ENCODE peak calls at places on chromosome 14, in four cellular contexts. One of them, this sample, is unnamed.

GRCh38 chr14:101241807-101242278 is 319.5 kb upstream of the DIO3 start:
- DNase-seq in EL: peak
- DNase-seq in activated naive CD4-positive, alpha-beta T cell: no peak
- DNase-seq in Daoy: peak
- DNase-seq in this sample: no peak

GRCh38 chr14:101349108-101349507 is 212.2 kb upstream of the DIO3 start:
- DNase-seq in EL: no peak
- DNase-seq in Daoy: no peak
- DNase-seq in activated naive CD4-positive, alpha-beta T cell: no peak
- DNase-seq in this sample: no peak

GRCh38 chr14:66140213-66140918 is 345.8 kb upstream of the CCDC196 start:
- DNase-seq in activated naive CD4-positive, alpha-beta T cell: no peak
- DNase-seq in EL: no peak
- DNase-seq in Daoy: no peak
- DNase-seq in this sample: no peak

GRCh38 chr14:44846232-44846824 is 115.4 kb downstream of the KLHL28 start:
- DNase-seq in activated naive CD4-positive, alpha-beta T cell: no peak
- DNase-seq in Daoy: peak
- DNase-seq in EL: peak
- DNase-seq in this sample: no peak

GRCh38 chr14:90943367-90943766 is 117.1 kb downstream of the RPS6KA5 start:
- DNase-seq in activated naive CD4-positive, alpha-beta T cell: no peak
- DNase-seq in EL: no peak
- DNase-seq in Daoy: no peak
- DNase-seq in this sample: no peak

GRCh38 chr14:97726661-97727060 is 929.5 kb downstream of the VRK1 start:
- DNase-seq in EL: no peak
- DNase-seq in Daoy: no peak
- DNase-seq in activated naive CD4-positive, alpha-beta T cell: no peak
- DNase-seq in this sample: no peak

GRCh38 chr14:103894723-103895059 is 33.6 kb upstream of the TDRD9 start:
- DNase-seq in EL: no peak
- DNase-seq in activated naive CD4-positive, alpha-beta T cell: no peak
- DNase-seq in Daoy: no peak
- DNase-seq in this sample: peak

GRCh38 chr14:45085004-45085403 is 1.1 kb downstream of the PRPF39 start:
- DNase-seq in EL: peak
- DNase-seq in activated naive CD4-positive, alpha-beta T cell: no peak
- DNase-seq in Daoy: no peak
- DNase-seq in this sample: no peak

GRCh38 chr14:81303258-81303935 is 82.6 kb upstream of the GTF2A1 start:
- DNase-seq in Daoy: peak
- DNase-seq in EL: no peak
- DNase-seq in activated naive CD4-positive, alpha-beta T cell: no peak
- DNase-seq in this sample: no peak

GRCh38 chr14:99726538-99727095 is 42.5 kb downstream of the CYP46A1 start:
- DNase-seq in activated naive CD4-positive, alpha-beta T cell: no peak
- DNase-seq in EL: no peak
- DNase-seq in Daoy: peak
- DNase-seq in this sample: peak

GRCh38 chr14:62209287-62209899 is 447.2 kb downstream of the SNAPC1 start:
- DNase-seq in Daoy: peak
- DNase-seq in activated naive CD4-positive, alpha-beta T cell: no peak
- DNase-seq in EL: peak
- DNase-seq in this sample: no peak

GRCh38 chr14:100850841-100851585 is 25.1 kb downstream of the MEG3 start:
- DNase-seq in Daoy: peak
- DNase-seq in EL: peak
- DNase-seq in activated naive CD4-positive, alpha-beta T cell: peak
- DNase-seq in this sample: peak

GRCh38 chr14:34873591-34874385 is 1.4 kb downstream of the BAZ1A start:
- DNase-seq in activated naive CD4-positive, alpha-beta T cell: peak
- DNase-seq in EL: peak
- DNase-seq in Daoy: peak
- DNase-seq in this sample: peak

GRCh38 chr14:75614179-75614578 is 35.8 kb downstream of the FLVCR2 start:
- DNase-seq in activated naive CD4-positive, alpha-beta T cell: no peak
- DNase-seq in Daoy: no peak
- DNase-seq in EL: no peak
- DNase-seq in this sample: no peak

GRCh38 chr14:49464885-49465284 is 121.3 kb downstream of the RPS29 start:
- DNase-seq in Daoy: peak
- DNase-seq in activated naive CD4-positive, alpha-beta T cell: no peak
- DNase-seq in EL: peak
- DNase-seq in this sample: no peak

GRCh38 chr14:100818221-100818699 is 7.7 kb upstream of the MEG3 start:
- DNase-seq in activated naive CD4-positive, alpha-beta T cell: no peak
- DNase-seq in Daoy: no peak
- DNase-seq in EL: no peak
- DNase-seq in this sample: peak

GRCh38 chr14:64711039-64711438 is 6.8 kb downstream of the PLEKHG3 start:
- DNase-seq in Daoy: no peak
- DNase-seq in EL: no peak
- DNase-seq in activated naive CD4-positive, alpha-beta T cell: no peak
- DNase-seq in this sample: no peak

GRCh38 chr14:70052990-70053389 is 135.8 kb downstream of the SLC8A3 start:
- DNase-seq in activated naive CD4-positive, alpha-beta T cell: no peak
- DNase-seq in Daoy: peak
- DNase-seq in EL: peak
- DNase-seq in this sample: no peak